ENCODE peak calls at places on chromosomes 11 and 22, in seven cellular contexts. One of them, this sample, is unnamed. For H3K4me1, the result is how much of the 10 kb centered on the place peaks cover.

GRCh38 chr11:87361891-87362290 is 324.2 kb downstream of the TMEM135 start:
- DNase-seq in naive thymus-derived CD4-positive, alpha-beta T cell: no peak
- DNase-seq in ovary: no peak
- DNase-seq in psoas muscle: no peak
- DNase-seq in mesendoderm: no peak
- DNase-seq in Panc1: no peak
- DNase-seq in adipocyte: no peak
- DNase-seq in this sample: no peak

GRCh38 chr11:128928400-128928799 is 14.3 kb downstream of the TP53AIP1 start:
- DNase-seq in naive thymus-derived CD4-positive, alpha-beta T cell: no peak
- DNase-seq in mesendoderm: no peak
- DNase-seq in adipocyte: no peak
- DNase-seq in Panc1: no peak
- DNase-seq in psoas muscle: no peak
- DNase-seq in ovary: no peak
- DNase-seq in this sample: no peak

GRCh38 chr11:130827697-130828377 is 88.4 kb downstream of the SNX19 start:
- DNase-seq in adipocyte: peak
- DNase-seq in naive thymus-derived CD4-positive, alpha-beta T cell: no peak
- DNase-seq in mesendoderm: peak
- DNase-seq in psoas muscle: peak
- DNase-seq in Panc1: peak
- DNase-seq in ovary: peak
- DNase-seq in this sample: peak

GRCh38 chr11:6486938-6487337 is 5.6 kb downstream of the TIMM10B start:
- DNase-seq in Panc1: no peak
- DNase-seq in ovary: no peak
- DNase-seq in naive thymus-derived CD4-positive, alpha-beta T cell: no peak
- DNase-seq in mesendoderm: peak
- DNase-seq in adipocyte: no peak
- DNase-seq in psoas muscle: no peak
- DNase-seq in this sample: no peak

GRCh38 chr22:44753189-44754042 is 1.0 kb downstream of the ARHGAP8 start:
- DNase-seq in psoas muscle: no peak
- DNase-seq in adipocyte: peak
- DNase-seq in ovary: no peak
- DNase-seq in naive thymus-derived CD4-positive, alpha-beta T cell: no peak
- DNase-seq in Panc1: no peak
- DNase-seq in mesendoderm: peak
- DNase-seq in this sample: no peak

GRCh38 chr11:76654310-76654851 is 16.2 kb downstream of the LRRC32 start:
- DNase-seq in Panc1: no peak
- DNase-seq in ovary: peak
- DNase-seq in mesendoderm: peak
- DNase-seq in psoas muscle: no peak
- DNase-seq in adipocyte: no peak
- DNase-seq in naive thymus-derived CD4-positive, alpha-beta T cell: no peak
- DNase-seq in this sample: no peak

GRCh38 chr11:48013269-48013901 is 33.0 kb downstream of the PTPRJ start:
- DNase-seq in Panc1: no peak
- DNase-seq in adipocyte: no peak
- DNase-seq in mesendoderm: no peak
- DNase-seq in ovary: no peak
- DNase-seq in naive thymus-derived CD4-positive, alpha-beta T cell: no peak
- DNase-seq in psoas muscle: no peak
- DNase-seq in this sample: no peak

GRCh38 chr22:22918297-22918965 is 30.8 kb downstream of the IGLL5 start:
- DNase-seq in adipocyte: no peak
- DNase-seq in ovary: no peak
- DNase-seq in mesendoderm: no peak
- DNase-seq in Panc1: no peak
- DNase-seq in psoas muscle: no peak
- DNase-seq in naive thymus-derived CD4-positive, alpha-beta T cell: no peak
- DNase-seq in this sample: no peak

GRCh38 chr11:86291466-86292262 is 10.4 kb upstream of the HIKESHI start:
- DNase-seq in psoas muscle: no peak
- DNase-seq in adipocyte: peak
- DNase-seq in mesendoderm: peak
- DNase-seq in ovary: peak
- DNase-seq in Panc1: peak
- DNase-seq in naive thymus-derived CD4-positive, alpha-beta T cell: peak
- DNase-seq in this sample: peak

GRCh38 chr11:37689951-37690350 is 1091.9 kb upstream of the RAG2 start:
- DNase-seq in ovary: no peak
- DNase-seq in adipocyte: peak
- DNase-seq in psoas muscle: no peak
- DNase-seq in naive thymus-derived CD4-positive, alpha-beta T cell: no peak
- DNase-seq in Panc1: no peak
- DNase-seq in mesendoderm: no peak
- DNase-seq in this sample: no peak

GRCh38 chr11:96198466-96198808 is 144.6 kb downstream of the MAML2 start:
- DNase-seq in Panc1: no peak
- DNase-seq in mesendoderm: no peak
- DNase-seq in psoas muscle: no peak
- DNase-seq in ovary: no peak
- DNase-seq in naive thymus-derived CD4-positive, alpha-beta T cell: no peak
- DNase-seq in adipocyte: no peak
- DNase-seq in this sample: no peak

GRCh38 chr11:69162505-69162904 is 6.8 kb downstream of the SMIM38 start:
- DNase-seq in adipocyte: no peak
- DNase-seq in naive thymus-derived CD4-positive, alpha-beta T cell: no peak
- DNase-seq in Panc1: no peak
- DNase-seq in psoas muscle: no peak
- DNase-seq in mesendoderm: no peak
- DNase-seq in ovary: no peak
- DNase-seq in this sample: no peak

GRCh38 chr11:69644962-69645675 is 4.2 kb downstream of the CCND1 start:
- DNase-seq in ovary: no peak
- DNase-seq in naive thymus-derived CD4-positive, alpha-beta T cell: no peak
- DNase-seq in adipocyte: no peak
- DNase-seq in psoas muscle: no peak
- DNase-seq in mesendoderm: no peak
- DNase-seq in Panc1: no peak
- DNase-seq in this sample: no peak

GRCh38 chr22:17479129-17479528 is 84.2 kb upstream of the SLC25A18 start:
- DNase-seq in mesendoderm: no peak
- DNase-seq in psoas muscle: no peak
- DNase-seq in Panc1: no peak
- DNase-seq in naive thymus-derived CD4-positive, alpha-beta T cell: no peak
- DNase-seq in adipocyte: no peak
- DNase-seq in ovary: no peak
- DNase-seq in this sample: no peak

DNA sequence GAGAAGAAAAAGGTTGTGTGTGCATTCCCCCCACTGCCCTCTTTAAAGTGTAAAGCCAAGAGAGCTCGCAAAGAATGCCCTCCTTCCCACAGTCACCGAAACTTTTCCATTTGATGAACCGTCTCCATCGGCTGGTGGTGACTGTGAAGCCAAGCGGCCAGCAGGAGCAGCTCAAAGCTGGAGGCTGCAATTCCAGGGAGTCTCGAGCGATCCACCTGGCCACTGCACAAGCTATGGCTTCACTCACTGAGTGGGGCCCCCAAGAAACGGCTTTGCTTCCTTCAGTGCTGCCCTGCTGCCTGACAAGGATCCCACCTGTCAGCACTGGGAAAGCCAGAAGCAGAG is 117.7 kb downstream of the ABTB2 start:
- DNase-seq in mesendoderm: peak
- DNase-seq in psoas muscle: no peak
- DNase-seq in naive thymus-derived CD4-positive, alpha-beta T cell: no peak
- DNase-seq in Panc1: no peak
- DNase-seq in ovary: no peak
- DNase-seq in adipocyte: no peak
- DNase-seq in this sample: no peak
- H3K4me3 ChIP-seq in mesendoderm: no peak
- H3K4me3 ChIP-seq in psoas muscle: no peak
- H3K4me3 ChIP-seq in naive thymus-derived CD4-positive, alpha-beta T cell: no peak
- H3K4me3 ChIP-seq in Panc1: no peak
- H3K4me3 ChIP-seq in ovary: no peak
- H3K4me3 ChIP-seq in adipocyte: no peak
- H3K4me3 ChIP-seq in this sample: no peak

DNA sequence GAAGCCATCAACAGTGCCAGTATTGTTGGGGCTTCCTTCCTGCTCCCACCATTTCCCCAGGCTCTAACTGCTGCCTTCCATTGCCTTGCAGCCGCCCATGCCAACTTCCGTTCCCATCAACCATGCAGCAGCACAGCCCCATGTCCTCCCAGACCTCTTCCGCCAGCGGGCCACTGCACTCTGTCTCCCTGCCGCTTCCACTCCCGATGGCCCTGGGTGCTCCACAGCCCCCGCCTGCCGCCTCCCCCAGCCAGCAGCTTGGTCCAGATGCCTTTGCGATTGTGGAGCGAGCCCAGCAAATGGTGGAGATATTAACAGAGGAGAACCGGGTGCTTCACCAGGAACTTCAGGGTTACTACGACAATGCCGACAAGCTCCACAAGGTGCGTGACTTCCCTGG is 53.3 kb downstream of the AMOTL1 start:
- DNase-seq in naive thymus-derived CD4-positive, alpha-beta T cell: no peak
- DNase-seq in adipocyte: no peak
- DNase-seq in psoas muscle: no peak
- DNase-seq in Panc1: no peak
- DNase-seq in mesendoderm: no peak
- DNase-seq in ovary: no peak
- DNase-seq in this sample: no peak
- H3K4me1 ChIP-seq in naive thymus-derived CD4-positive, alpha-beta T cell: under half
- H3K4me1 ChIP-seq in adipocyte: under half
- H3K4me1 ChIP-seq in psoas muscle: under half
- H3K4me1 ChIP-seq in Panc1: under half
- H3K4me1 ChIP-seq in mesendoderm: under half
- H3K4me1 ChIP-seq in ovary: under half
- H3K4me1 ChIP-seq in this sample: under half

GRCh38 chr22:26756675-26757293 is 99.4 kb downstream of the MIAT start:
- DNase-seq in Panc1: no peak
- DNase-seq in adipocyte: peak
- DNase-seq in naive thymus-derived CD4-positive, alpha-beta T cell: peak
- DNase-seq in ovary: peak
- DNase-seq in psoas muscle: peak
- DNase-seq in mesendoderm: peak
- DNase-seq in this sample: no peak
- H3K4me3 ChIP-seq in Panc1: no peak
- H3K4me3 ChIP-seq in adipocyte: peak
- H3K4me3 ChIP-seq in naive thymus-derived CD4-positive, alpha-beta T cell: no peak
- H3K4me3 ChIP-seq in ovary: no peak
- H3K4me3 ChIP-seq in psoas muscle: peak
- H3K4me3 ChIP-seq in mesendoderm: no peak
- H3K4me3 ChIP-seq in this sample: peak

DNA sequence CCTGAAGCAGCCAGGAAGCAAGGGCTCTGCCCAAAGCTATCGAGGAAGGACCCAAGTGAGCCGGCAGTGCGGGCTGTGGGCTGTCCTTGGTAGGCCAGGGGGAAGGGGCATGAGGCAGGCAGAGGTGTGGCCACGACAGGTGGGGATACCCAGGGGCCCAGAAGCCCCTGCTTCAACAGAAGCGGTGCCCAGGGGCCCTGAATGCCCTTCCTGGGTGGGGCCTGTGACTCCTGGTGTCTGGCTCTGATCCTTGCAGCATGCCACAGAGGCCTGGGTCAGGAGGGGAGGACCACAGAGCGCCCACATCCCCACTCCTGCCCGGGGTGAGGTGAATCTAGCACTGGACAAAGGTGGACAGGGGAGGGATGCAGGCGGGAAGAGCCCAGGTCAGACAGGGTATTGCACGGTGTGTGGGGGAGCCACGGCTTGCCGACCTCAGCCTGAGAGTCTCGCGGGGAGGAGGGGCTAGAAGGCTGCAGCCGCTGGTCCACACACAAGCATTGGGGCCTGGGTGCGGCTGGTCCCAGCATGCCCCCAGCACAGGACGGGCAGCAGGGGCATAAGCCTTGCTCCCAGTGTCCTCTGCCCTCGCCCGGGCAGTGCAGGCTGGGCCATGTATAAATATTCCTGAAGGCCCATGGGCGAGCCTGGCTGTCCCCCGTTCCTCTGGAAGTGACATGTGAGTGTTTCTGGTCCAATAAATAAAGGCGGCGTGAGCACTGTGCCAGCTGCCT is 19.0 kb downstream of the MAFF start:
- DNase-seq in psoas muscle: no peak
- DNase-seq in naive thymus-derived CD4-positive, alpha-beta T cell: no peak
- DNase-seq in mesendoderm: no peak
- DNase-seq in adipocyte: no peak
- DNase-seq in ovary: no peak
- DNase-seq in Panc1: no peak
- DNase-seq in this sample: no peak
- H3K4me1 ChIP-seq in psoas muscle: under half
- H3K4me1 ChIP-seq in naive thymus-derived CD4-positive, alpha-beta T cell: under half
- H3K4me1 ChIP-seq in mesendoderm: under half
- H3K4me1 ChIP-seq in adipocyte: under half
- H3K4me1 ChIP-seq in ovary: under half
- H3K4me1 ChIP-seq in Panc1: under half
- H3K4me1 ChIP-seq in this sample: under half

GRCh38 chr11:32829680-32830412 is at the start of gene PRRG4:
- DNase-seq in psoas muscle: peak
- DNase-seq in adipocyte: peak
- DNase-seq in mesendoderm: peak
- DNase-seq in ovary: peak
- DNase-seq in Panc1: no peak
- DNase-seq in naive thymus-derived CD4-positive, alpha-beta T cell: no peak
- DNase-seq in this sample: no peak

GRCh38 chr11:32830796-32831195 is 1.1 kb downstream of the PRRG4 start:
- DNase-seq in Panc1: no peak
- DNase-seq in psoas muscle: no peak
- DNase-seq in adipocyte: no peak
- DNase-seq in mesendoderm: no peak
- DNase-seq in ovary: no peak
- DNase-seq in naive thymus-derived CD4-positive, alpha-beta T cell: no peak
- DNase-seq in this sample: no peak

GRCh38 chr11:32829157-32829679 is 509 bp upstream of the PRRG4 start:
- DNase-seq in adipocyte: peak
- DNase-seq in ovary: no peak
- DNase-seq in Panc1: no peak
- DNase-seq in naive thymus-derived CD4-positive, alpha-beta T cell: no peak
- DNase-seq in psoas muscle: no peak
- DNase-seq in mesendoderm: no peak
- DNase-seq in this sample: no peak

GRCh38 chr11:32831241-32831640 is 1.5 kb downstream of the PRRG4 start:
- DNase-seq in Panc1: no peak
- DNase-seq in mesendoderm: no peak
- DNase-seq in naive thymus-derived CD4-positive, alpha-beta T cell: no peak
- DNase-seq in ovary: no peak
- DNase-seq in psoas muscle: no peak
- DNase-seq in adipocyte: no peak
- DNase-seq in this sample: no peak

DNA sequence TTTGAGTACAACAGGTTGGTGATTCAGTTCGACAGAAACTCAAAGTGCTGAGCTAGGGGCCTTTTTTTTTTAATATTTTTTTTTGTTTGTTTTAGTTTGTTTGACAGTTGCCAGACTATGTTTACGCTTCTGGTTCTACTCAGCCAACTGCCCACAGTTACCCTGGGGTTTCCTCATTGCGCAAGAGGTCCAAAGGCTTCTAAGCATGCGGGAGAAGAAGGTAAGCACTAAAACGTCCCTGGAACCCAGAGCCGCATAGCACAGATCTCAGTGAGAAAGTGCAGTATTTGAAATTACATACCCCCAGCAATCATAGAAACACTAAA is 649 bp downstream of the PRRG4 start:
- DNase-seq in naive thymus-derived CD4-positive, alpha-beta T cell: no peak
- DNase-seq in psoas muscle: no peak
- DNase-seq in adipocyte: peak
- DNase-seq in ovary: no peak
- DNase-seq in Panc1: no peak
- DNase-seq in mesendoderm: no peak
- DNase-seq in this sample: no peak
- H3K4me3 ChIP-seq in naive thymus-derived CD4-positive, alpha-beta T cell: no peak
- H3K4me3 ChIP-seq in psoas muscle: peak
- H3K4me3 ChIP-seq in adipocyte: peak
- H3K4me3 ChIP-seq in ovary: peak
- H3K4me3 ChIP-seq in Panc1: peak
- H3K4me3 ChIP-seq in mesendoderm: no peak
- H3K4me3 ChIP-seq in this sample: peak